ENCODE peak calls at places on chromosomes 5 and 9, in five cellular contexts. X is HCT116, V is right lobe of liver, O is astrocyte of the cerebellum, Z is uterus. Y is an unnamed sample.

GRCh38 chr9:95981741-95982390 is 106.4 kb downstream of the ERCC6L2 start:
- DNase-seq in X (no peak), V (no peak), O (no peak), Z (no peak), Y (peak)

GRCh38 chr5:65426656-65427055 is 55.1 kb downstream of the ADAMTS6 start:
- DNase-seq in X (no peak), V (no peak), O (no peak), Z (no peak), Y (no peak)

GRCh38 chr9:4144869-4145268 is 155.0 kb downstream of the GLIS3 start:
- DNase-seq in X (no peak), V (no peak), O (no peak), Z (no peak), Y (no peak)

GRCh38 chr9:84278131-84278530 is 62.4 kb downstream of the SLC28A3 start:
- DNase-seq in X (no peak), V (no peak), O (peak), Z (no peak), Y (no peak)

GRCh38 chr5:62268239-62268638 is 37.8 kb upstream of the KIF2A start:
- DNase-seq in X (peak), V (no peak), O (no peak), Z (no peak), Y (no peak)

GRCh38 chr5:143955140-143955539 is 143.2 kb downstream of the HMHB1 start:
- DNase-seq in X (no peak), V (no peak), O (no peak), Z (no peak), Y (no peak)

GRCh38 chr5:34656001-34656699 is at the start of gene RAI14:
- DNase-seq in X (peak), V (peak), O (peak), Z (peak), Y (no peak)

GRCh38 chr5:132176543-132176945 is 51.1 kb downstream of the P4HA2 start:
- DNase-seq in X (no peak), V (no peak), O (no peak), Z (no peak), Y (no peak)

GRCh38 chr9:112734892-112735291 is 15.7 kb upstream of the SNX30 start:
- DNase-seq in X (no peak), V (no peak), O (no peak), Z (no peak), Y (no peak)

GRCh38 chr5:98436672-98437071 is 336.8 kb upstream of the RGMB start:
- DNase-seq in X (no peak), V (no peak), O (no peak), Z (no peak), Y (no peak)

GRCh38 chr9:87427851-87428506 is 69.7 kb upstream of the DAPK1 start:
- DNase-seq in X (peak), V (no peak), O (no peak), Z (no peak), Y (no peak)

GRCh38 chr5:139760066-139761056 is 35.2 kb upstream of the PSD2 start:
- DNase-seq in X (no peak), V (no peak), O (no peak), Z (no peak), Y (no peak)

GRCh38 chr5:73339165-73339564 is 109.4 kb downstream of the FOXD1 start:
- DNase-seq in X (no peak), V (no peak), O (no peak), Z (no peak), Y (no peak)

GRCh38 chr9:130689937-130690700 is 3.5 kb upstream of the EXOSC2 start:
- DNase-seq in X (peak), V (peak), O (peak), Z (peak), Y (no peak)

GRCh38 chr9:111815200-111816070 is 20.7 kb upstream of the SHOC1 start:
- DNase-seq in X (no peak), V (no peak), O (no peak), Z (no peak), Y (no peak)

GRCh38 chr5:112684737-112685136 is 52.9 kb upstream of the APC start:
- DNase-seq in X (no peak), V (no peak), O (no peak), Z (no peak), Y (no peak)

GRCh38 chr9:76415154-76415553 is 20.9 kb upstream of the RFK start:
- DNase-seq in X (no peak), V (no peak), O (no peak), Z (no peak), Y (peak)

GRCh38 chr9:4339783-4340335 is 40.0 kb upstream of the GLIS3 start:
- DNase-seq in X (no peak), V (no peak), O (no peak), Z (no peak), Y (no peak)

GRCh38 chr5:154857091-154857533 is 1.3 kb upstream of the CNOT8 start:
- DNase-seq in X (no peak), V (no peak), O (no peak), Z (no peak), Y (no peak)

GRCh38 chr9:82436480-82436879 is 447.9 kb downstream of the SPATA31D1 start:
- DNase-seq in X (no peak), V (no peak), O (no peak), Z (no peak), Y (no peak)

GRCh38 chr9:133693703-133694529 is 44.2 kb downstream of the SARDH start:
- DNase-seq in X (no peak), V (no peak), O (no peak), Z (no peak), Y (no peak)
- TF ChIP-seq CTCF in X (no peak), V (no peak), O (no peak), Z (no peak), Y (no peak)

DNA sequence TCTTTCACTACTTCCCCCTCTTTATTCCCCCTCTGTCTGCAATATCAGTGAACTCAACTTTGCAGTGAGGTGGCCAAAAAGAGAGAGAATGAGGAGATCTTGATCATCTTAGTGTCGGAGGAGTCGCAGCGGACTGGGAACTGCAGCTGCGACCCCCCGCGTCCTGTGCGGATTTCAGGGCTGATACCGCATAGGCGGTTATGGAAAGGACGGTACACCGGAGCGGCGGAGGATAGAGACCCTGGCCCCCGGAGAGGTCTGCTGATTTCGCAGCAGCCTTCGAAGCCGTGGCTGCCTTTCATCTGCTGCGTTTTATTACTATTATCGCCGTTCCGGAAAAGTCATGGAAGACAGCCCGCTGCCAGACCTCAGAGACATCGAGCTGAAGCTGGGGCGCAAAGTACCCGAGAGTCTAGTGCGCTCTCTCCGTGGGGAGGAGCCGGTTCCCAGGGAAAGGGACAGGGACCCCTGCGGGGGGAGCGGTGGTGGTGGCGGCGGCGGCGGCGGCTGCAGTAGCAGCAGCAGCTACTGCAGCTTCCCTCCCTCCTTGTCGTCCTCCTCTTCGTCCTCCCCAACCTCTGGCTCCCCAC is 648 bp downstream of the LURAP1L start:
- DNase-seq in X (no peak), V (peak), O (no peak), Z (no peak), Y (no peak)
- H3K4me3 ChIP-seq in X (peak), V (peak), O (peak), Z (peak), Y (peak)

GRCh38 chr5:173172166-173172565 is 27.8 kb downstream of the BNIP1 start:
- DNase-seq in X (no peak), V (no peak), O (no peak), Z (no peak), Y (no peak)
- TF ChIP-seq CTCF in X (no peak), V (no peak), O (no peak), Z (no peak), Y (no peak)

DNA sequence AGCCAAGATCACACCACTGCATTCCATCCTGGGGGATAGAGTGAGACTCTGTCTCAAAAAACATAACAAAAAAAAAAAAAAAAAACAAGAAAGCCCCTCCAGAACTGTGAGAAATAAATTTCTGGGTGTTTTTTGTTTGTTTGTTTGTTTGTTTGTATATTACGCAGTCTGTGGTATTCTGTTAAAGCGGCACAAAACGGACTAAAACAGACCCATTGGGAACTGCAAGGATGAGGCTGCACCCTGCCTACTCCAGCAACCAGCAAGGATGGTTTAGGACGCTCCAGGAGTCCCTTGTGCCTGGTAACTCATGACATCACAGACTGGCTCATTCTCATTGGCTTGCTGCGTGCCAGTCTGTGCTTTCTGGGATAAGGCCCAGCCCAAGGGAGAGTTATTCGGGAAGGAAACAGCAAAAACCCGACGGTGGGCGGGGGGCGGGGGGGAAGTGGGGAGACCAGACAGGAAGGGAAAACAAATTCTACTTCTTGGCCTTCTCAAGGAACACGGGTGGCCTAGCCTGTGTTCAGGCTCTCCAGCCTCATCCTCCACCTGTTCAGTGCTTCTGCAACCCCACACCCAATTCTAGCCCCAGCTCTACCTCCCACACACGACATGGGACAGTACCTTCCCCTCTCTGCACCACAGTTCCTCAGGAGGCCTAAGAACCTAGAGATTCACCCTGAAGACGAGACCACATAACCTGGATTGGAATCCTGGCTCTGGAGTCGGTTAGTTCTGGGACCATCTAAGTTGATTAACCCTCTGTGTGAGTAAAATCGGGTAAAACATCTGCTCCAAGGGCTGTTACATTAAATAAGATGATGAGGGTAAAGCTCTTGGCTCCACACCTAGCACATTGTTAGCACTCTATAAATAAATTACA is 2.8 kb downstream of the CD74 start:
- DNase-seq in X (peak), V (peak), O (peak), Z (peak), Y (peak)
- H3K4me3 ChIP-seq in X (peak), V (peak), O (no peak), Z (no peak), Y (peak)

DNA sequence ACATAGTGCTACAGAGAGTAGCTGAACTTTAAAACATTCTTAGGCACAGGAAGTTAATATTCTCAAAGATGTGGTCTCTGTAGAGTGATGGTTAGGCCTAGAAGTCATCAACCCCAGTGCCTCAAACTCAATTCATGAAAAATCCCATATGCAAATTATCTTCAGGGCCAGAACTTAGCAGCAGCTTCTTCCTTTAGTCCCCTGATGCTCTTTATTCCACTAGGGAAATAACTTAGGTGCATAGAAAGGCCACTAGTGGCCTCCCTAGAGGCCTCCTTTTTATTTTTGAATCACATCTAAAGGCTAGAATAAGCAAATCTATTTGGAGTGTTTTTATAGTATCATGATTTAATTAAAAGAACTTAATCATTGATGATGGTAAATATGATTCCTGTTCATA is 88.3 kb downstream of the GIN1 start:
- DNase-seq in X (no peak), V (no peak), O (no peak), Z (no peak), Y (no peak)
- TF ChIP-seq CTCF in X (no peak), V (peak), O (peak), Z (no peak), Y (peak)

GRCh38 chr5:134873494-134873893 is 677 bp upstream of the TXNDC15 start:
- DNase-seq in X (no peak), V (no peak), O (no peak), Z (no peak), Y (no peak)
- H3K4me3 ChIP-seq in X (peak), V (peak), O (no peak), Z (peak), Y (no peak)

GRCh38 chr5:41728281-41728680 is 141.9 kb downstream of the OXCT1 start:
- DNase-seq in X (no peak), V (no peak), O (no peak), Z (no peak), Y (no peak)

GRCh38 chr5:41721521-41721920 is 148.7 kb downstream of the OXCT1 start:
- DNase-seq in X (no peak), V (no peak), O (no peak), Z (no peak), Y (no peak)

GRCh38 chr5:41722359-41722950 is 147.8 kb downstream of the OXCT1 start:
- DNase-seq in X (no peak), V (no peak), O (no peak), Z (no peak), Y (no peak)
- TF ChIP-seq CTCF in X (peak), V (no peak), O (peak), Z (no peak), Y (peak)